ENCODE peak calls at places on chromosomes 4 and X, in eight cellular contexts. B, S, U, O, G, N, E and Z are unnamed samples.

GRCh38 chrX:78331708-78332107 is 4.3 kb upstream of the CYSLTR1 start:
- DNase-seq in U (no peak), G (no peak), E (no peak), S (no peak), N (no peak), B (no peak), O (no peak), Z (no peak)

GRCh38 chr4:15234585-15235126 is 193.2 kb upstream of the C1QTNF7 start:
- DNase-seq in B (no peak), O (peak), U (no peak), N (no peak), G (peak), E (no peak), S (no peak), Z (peak)

GRCh38 chr4:99447079-99447478 is 11.9 kb upstream of the ADH7 start:
- DNase-seq in E (no peak), G (peak), O (no peak), U (no peak), S (no peak), B (no peak), N (no peak), Z (no peak)

GRCh38 chrX:114152130-114152529 is 431.8 kb upstream of the HTR2C start:
- DNase-seq in E (no peak), G (peak), O (no peak), U (no peak), S (no peak), B (no peak), N (no peak), Z (peak)

GRCh38 chrX:133569217-133569616 is 153.9 kb upstream of the GPC4 start:
- DNase-seq in N (no peak), O (no peak), G (no peak), E (no peak), B (no peak), U (no peak), S (no peak), Z (no peak)

GRCh38 chrX:40172169-40172979 is 74.6 kb upstream of the BCOR start:
- DNase-seq in N (peak), S (peak), O (peak), E (no peak), U (peak), G (no peak), B (peak), Z (no peak)

GRCh38 chr4:80730158-80730557 is 300.4 kb upstream of the BMP3 start:
- DNase-seq in N (no peak), E (no peak), O (no peak), S (no peak), B (no peak), U (no peak), G (no peak), Z (no peak)

GRCh38 chr4:2408401-2408958 is 10.0 kb downstream of the ZFYVE28 start:
- DNase-seq in S (no peak), E (no peak), N (no peak), O (no peak), B (no peak), G (no peak), U (no peak), Z (peak)

GRCh38 chrX:13646154-13646549 is 6.8 kb upstream of the TCEANC start:
- DNase-seq in S (peak), B (peak), E (no peak), G (no peak), N (peak), U (peak), O (peak), Z (no peak)

GRCh38 chr4:8314691-8315255 is 45.2 kb downstream of the HTRA3 start:
- DNase-seq in U (peak), N (no peak), S (no peak), B (no peak), E (no peak), O (no peak), G (no peak), Z (no peak)

DNA sequence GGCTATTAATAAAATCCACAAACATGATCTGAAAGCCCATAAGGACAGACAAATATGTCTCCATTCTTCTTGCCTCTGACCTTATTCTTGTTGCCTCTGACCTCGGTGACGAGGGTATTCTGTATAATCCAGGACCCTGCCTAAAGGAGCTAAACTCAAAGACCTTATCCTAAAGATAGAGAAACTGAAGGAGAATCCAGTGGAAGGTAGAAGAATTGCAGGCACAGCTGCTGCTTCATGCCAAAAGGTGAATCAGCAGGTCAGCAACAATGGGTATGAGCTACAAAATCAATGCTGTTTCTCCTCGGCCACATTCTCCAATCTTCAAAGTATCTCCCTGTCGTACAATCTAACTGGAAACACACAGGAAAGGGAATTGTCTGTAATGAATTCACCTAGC is 71.4 kb downstream of the INTS6L start:
- DNase-seq in O (no peak), G (no peak), U (no peak), B (no peak), N (no peak), E (no peak), S (no peak), Z (no peak)
- TF ChIP-seq CTCF in O (no peak), G (no peak), U (no peak), B (no peak), N (no peak), E (no peak), S (no peak), Z (no peak)

GRCh38 chrX:17581650-17582049 is 155.6 kb upstream of the SCML1 start:
- DNase-seq in S (no peak), O (no peak), G (no peak), N (no peak), U (no peak), B (no peak), E (no peak), Z (no peak)
- H3K27ac ChIP-seq in S (no peak), O (no peak), G (no peak), N (no peak), U (peak), B (no peak), E (no peak), Z (no peak)

GRCh38 chrX:79466636-79467035 is 99.5 kb upstream of the ITM2A start:
- DNase-seq in B (no peak), E (no peak), G (no peak), O (no peak), N (no peak), S (no peak), U (no peak), Z (no peak)

GRCh38 chrX:79462458-79462857 is 95.3 kb upstream of the ITM2A start:
- DNase-seq in O (no peak), B (no peak), G (no peak), U (no peak), E (no peak), N (no peak), S (no peak), Z (no peak)
- TF ChIP-seq CTCF in O (no peak), B (no peak), G (no peak), U (no peak), E (no peak), N (no peak), S (no peak), Z (no peak)

GRCh38 chr4:108111781-108112180 is 57.0 kb downstream of the LEF1 start:
- DNase-seq in N (no peak), G (no peak), E (no peak), O (no peak), S (no peak), B (no peak), U (no peak), Z (no peak)
- H3K27ac ChIP-seq in N (no peak), G (no peak), E (peak), O (no peak), S (no peak), B (no peak), U (no peak), Z (no peak)